ENCODE peak calls at places on chromosomes 13 and 19, in ten cellular contexts. U is uterus, J is A549, Q is thyroid gland, D is HCT116, V is breast epithelium, C is heart left ventricle, E is gastrocnemius medialis, Z is Peyer's patch, K is IMR-90. M is an unnamed sample.
A peak's percentile ranks its signal among the peaks of the same experiment; 100 is the strongest.

GRCh38 chr13:34046457-34046856 is 228.5 kb downstream of the RFC3 start:
- DNase-seq in K (no peak), J (no peak), U (no peak), Z (no peak), Q (no peak), D (no peak), C (no peak), V (no peak), E (no peak), M (no peak)

GRCh38 chr13:33471182-33471581 is 185.6 kb upstream of the STARD13 start:
- DNase-seq in U (no peak), Z (no peak), D (no peak), E (no peak), K (peak; percentile 69), J (no peak), C (no peak), V (no peak), Q (no peak), M (no peak)

GRCh38 chr13:78182813-78183212 is 264.2 kb upstream of the EDNRB start:
- DNase-seq in C (no peak), K (no peak), V (no peak), E (no peak), Q (no peak), J (no peak), U (no peak), Z (no peak), D (no peak), M (no peak)

GRCh38 chr13:113155982-113156655 is 2.3 kb upstream of the PROZ start:
- DNase-seq in Z (no peak), E (no peak), V (no peak), U (no peak), D (no peak), C (no peak), Q (no peak), K (no peak), J (no peak), M (no peak)

GRCh38 chr19:51978882-51979281 is 7.8 kb downstream of the ZNF350 start:
- DNase-seq in D (no peak), V (no peak), Z (no peak), U (no peak), J (no peak), E (no peak), K (no peak), Q (no peak), C (no peak), M (no peak)

GRCh38 chr19:1465191-1466016 is 13.6 kb downstream of the C19orf25 start:
- DNase-seq in Q (peak; percentile 47), K (peak; percentile 36), E (no peak), Z (peak; percentile 84), J (no peak), D (no peak), V (no peak), U (no peak), C (no peak), M (peak; percentile 82)

GRCh38 chr19:1355258-1355973 is 28.3 kb upstream of the NDUFS7 start:
- DNase-seq in Z (peak; percentile 54), V (no peak), D (no peak), K (no peak), Q (peak; percentile 17), E (no peak), J (no peak), C (no peak), U (peak; percentile 35), M (no peak)

GRCh38 chr13:27079421-27079958 is 92.1 kb downstream of the USP12 start:
- DNase-seq in K (peak; percentile 67), Q (no peak), U (no peak), J (no peak), E (no peak), C (no peak), D (no peak), V (no peak), Z (no peak), M (no peak)

GRCh38 chr13:82165396-82166174 is 1716.7 kb downstream of the SLITRK1 start:
- DNase-seq in K (no peak), E (no peak), D (no peak), J (no peak), C (no peak), Q (no peak), Z (no peak), U (no peak), V (no peak), M (no peak)

GRCh38 chr19:48325265-48325910 is at the start of gene EMP3:
- DNase-seq in U (peak; percentile 88), C (peak; percentile 85), V (peak; percentile 74), Z (peak; percentile 69), K (peak; percentile 92), D (peak; percentile 63), J (peak; percentile 93), Q (peak; percentile 81), E (peak; percentile 64), M (peak; percentile 93)
- TF ChIP-seq POLR2A in U (peak; percentile 54), C (peak; percentile 72), V (peak; percentile 23), Z (no peak), K (peak; percentile 94), D (peak; percentile 81), J (peak; percentile 52), Q (no peak), E (peak; percentile 49), M (no peak)

DNA sequence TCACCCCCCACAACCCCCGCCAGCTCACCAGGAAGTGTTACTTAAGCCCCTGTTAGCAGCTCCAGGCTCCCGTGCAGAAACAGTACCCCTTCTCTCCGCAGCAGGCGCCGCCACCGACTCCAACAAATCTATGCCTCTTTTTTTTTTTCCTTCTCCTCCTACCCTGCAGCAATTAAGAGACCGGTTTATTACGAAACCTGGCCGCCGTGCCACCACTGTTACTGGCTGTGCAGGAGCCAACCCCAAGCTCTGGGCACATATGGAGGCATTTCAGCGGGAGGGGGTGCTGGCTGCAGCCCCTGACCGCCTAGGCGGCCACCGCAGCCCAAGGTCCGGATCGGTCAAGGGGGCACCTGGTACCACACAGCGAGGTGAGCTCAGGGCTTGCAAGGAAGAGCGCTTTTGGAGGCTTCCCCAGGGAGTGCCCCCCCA is 2.4 kb downstream of the GADD45B start:
- DNase-seq in E (peak; percentile 75), V (peak; percentile 91), Q (peak; percentile 77), Z (peak; percentile 76), K (peak; percentile 64), J (no peak), U (peak; percentile 66), C (peak; percentile 49), D (no peak), M (peak; percentile 86)
- H3K4me1 ChIP-seq in E (peaks cover 21% of the 10 kb centered on the region), V (peaks cover 11% of the 10 kb centered on the region), Q (peaks cover 31% of the 10 kb centered on the region), Z (peaks cover 32% of the 10 kb centered on the region), K (peaks cover 4% of the 10 kb centered on the region), J (peaks cover 9% of the 10 kb centered on the region), U (no peaks in the 10 kb centered on the region), C (peaks cover 13% of the 10 kb centered on the region), D (peaks cover 42% of the 10 kb centered on the region), M (peaks cover 56% of the 10 kb centered on the region)

DNA sequence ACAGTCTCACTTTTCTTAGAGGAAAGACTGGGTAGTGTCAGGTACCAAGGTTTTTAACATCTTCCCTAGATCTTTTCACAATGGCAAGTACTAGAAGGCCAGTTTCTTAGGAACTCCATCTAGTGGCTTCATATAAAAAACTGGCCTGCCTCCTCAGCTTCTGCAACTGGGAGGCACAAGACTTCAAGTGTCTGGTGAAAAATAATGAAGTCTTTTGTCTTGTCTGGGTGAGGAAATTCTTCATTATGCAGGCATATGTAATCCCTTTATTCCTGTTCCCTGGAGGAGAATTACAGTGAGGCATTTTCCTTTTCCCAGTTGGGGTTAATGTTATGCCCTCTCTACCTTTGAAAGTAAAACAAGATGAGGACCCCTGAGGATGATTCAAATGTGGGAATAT is 300.5 kb downstream of the NALCN start:
- DNase-seq in Q (no peak), V (no peak), E (no peak), U (no peak), J (no peak), C (no peak), Z (no peak), D (no peak), K (no peak), M (no peak)
- TF ChIP-seq CTCF in Q (no peak), V (no peak), E (no peak), U (no peak), J (no peak), C (no peak), Z (no peak), D (no peak), K (peak; percentile 9), M (no peak)

GRCh38 chr19:40465781-40466218 is 255 bp upstream of the BLVRB start:
- DNase-seq in U (peak; percentile 100), V (peak; percentile 100), Z (peak; percentile 100), K (peak; percentile 99), E (peak; percentile 100), Q (peak; percentile 100), J (peak; percentile 98), D (peak; percentile 98), C (peak; percentile 99), M (peak; percentile 100)

GRCh38 chr19:40461669-40462221 is 3.8 kb downstream of the BLVRB start:
- DNase-seq in C (no peak), Z (peak; percentile 73), K (no peak), U (no peak), Q (no peak), D (no peak), E (no peak), V (peak; percentile 63), J (no peak), M (peak; percentile 84)

GRCh38 chr19:40465025-40465780 is at the start of gene BLVRB:
- DNase-seq in C (no peak), Q (no peak), E (peak; percentile 67), Z (no peak), V (no peak), D (no peak), U (no peak), K (peak; percentile 52), J (no peak), M (no peak)

GRCh38 chr19:40466219-40467006 is at the start of gene SPTBN4:
- DNase-seq in D (no peak), Z (no peak), J (no peak), K (no peak), U (peak; percentile 48), E (peak; percentile 55), C (peak; percentile 21), V (peak; percentile 65), Q (peak; percentile 56), M (peak; percentile 89)

GRCh38 chr19:40464059-40465024 is 1.2 kb downstream of the BLVRB start:
- DNase-seq in D (peak; percentile 85), Q (peak; percentile 91), Z (peak; percentile 90), V (peak; percentile 86), K (peak; percentile 88), E (peak; percentile 82), C (peak; percentile 78), J (peak; percentile 97), U (peak; percentile 88), M (peak; percentile 86)
- TF ChIP-seq POLR2A in D (no peak), Q (no peak), Z (no peak), V (no peak), K (no peak), E (no peak), C (no peak), J (no peak), U (no peak), M (no peak)